ENCODE peak calls at places on chromosomes 12 and 14, in four cellular contexts. One of them, this sample, is unnamed.

GRCh38 chr14:33767721-33768457 is 183.0 kb downstream of the EGLN3 start:
- DNase-seq in activated B cell treated with CpG ODN at 0.5 μM for 24 hours: no peak
- DNase-seq in amygdala: no peak
- DNase-seq in activated CD8-positive, alpha-beta T cell treated with anti-CD3 and anti-CD28 coated beads, Interleukin-2, amount 10 ng/mL, durations not matched to agents 7 days and 5 days: no peak
- DNase-seq in this sample: no peak

GRCh38 chr12:47509398-47509851 is 196.4 kb downstream of the RPAP3 start:
- DNase-seq in activated B cell treated with CpG ODN at 0.5 μM for 24 hours: no peak
- DNase-seq in amygdala: no peak
- DNase-seq in activated CD8-positive, alpha-beta T cell treated with anti-CD3 and anti-CD28 coated beads, Interleukin-2, amount 10 ng/mL, durations not matched to agents 7 days and 5 days: no peak
- DNase-seq in this sample: no peak

GRCh38 chr12:22318122-22318737 is 16.3 kb downstream of the ST8SIA1 start:
- DNase-seq in activated B cell treated with CpG ODN at 0.5 μM for 24 hours: no peak
- DNase-seq in amygdala: no peak
- DNase-seq in activated CD8-positive, alpha-beta T cell treated with anti-CD3 and anti-CD28 coated beads, Interleukin-2, amount 10 ng/mL, durations not matched to agents 7 days and 5 days: no peak
- DNase-seq in this sample: no peak

GRCh38 chr12:16763901-16764300 is 157.9 kb upstream of the LMO3 start:
- DNase-seq in activated B cell treated with CpG ODN at 0.5 μM for 24 hours: no peak
- DNase-seq in amygdala: no peak
- DNase-seq in activated CD8-positive, alpha-beta T cell treated with anti-CD3 and anti-CD28 coated beads, Interleukin-2, amount 10 ng/mL, durations not matched to agents 7 days and 5 days: no peak
- DNase-seq in this sample: no peak

GRCh38 chr14:105537580-105538474 is 11.4 kb downstream of the TMEM121 start:
- DNase-seq in activated B cell treated with CpG ODN at 0.5 μM for 24 hours: peak; percentile 78
- DNase-seq in amygdala: no peak
- DNase-seq in activated CD8-positive, alpha-beta T cell treated with anti-CD3 and anti-CD28 coated beads, Interleukin-2, amount 10 ng/mL, durations not matched to agents 7 days and 5 days: peak; percentile 74
- DNase-seq in this sample: peak; percentile 66

GRCh38 chr12:124654666-124655316 is 87.4 kb upstream of the NCOR2 start:
- DNase-seq in activated B cell treated with CpG ODN at 0.5 μM for 24 hours: no peak
- DNase-seq in amygdala: peak; percentile 39
- DNase-seq in activated CD8-positive, alpha-beta T cell treated with anti-CD3 and anti-CD28 coated beads, Interleukin-2, amount 10 ng/mL, durations not matched to agents 7 days and 5 days: no peak
- DNase-seq in this sample: no peak

GRCh38 chr12:132658149-132658905 is 28.8 kb downstream of the POLE start:
- DNase-seq in activated B cell treated with CpG ODN at 0.5 μM for 24 hours: no peak
- DNase-seq in amygdala: no peak
- DNase-seq in activated CD8-positive, alpha-beta T cell treated with anti-CD3 and anti-CD28 coated beads, Interleukin-2, amount 10 ng/mL, durations not matched to agents 7 days and 5 days: no peak
- DNase-seq in this sample: no peak

GRCh38 chr14:22336031-22336430 is 253.0 kb downstream of the DAD1 start:
- DNase-seq in activated B cell treated with CpG ODN at 0.5 μM for 24 hours: no peak
- DNase-seq in amygdala: no peak
- DNase-seq in activated CD8-positive, alpha-beta T cell treated with anti-CD3 and anti-CD28 coated beads, Interleukin-2, amount 10 ng/mL, durations not matched to agents 7 days and 5 days: no peak
- DNase-seq in this sample: no peak

GRCh38 chr12:112005419-112006395 is 7.3 kb downstream of the TMEM116 start:
- DNase-seq in activated B cell treated with CpG ODN at 0.5 μM for 24 hours: no peak
- DNase-seq in amygdala: no peak
- DNase-seq in activated CD8-positive, alpha-beta T cell treated with anti-CD3 and anti-CD28 coated beads, Interleukin-2, amount 10 ng/mL, durations not matched to agents 7 days and 5 days: no peak
- DNase-seq in this sample: peak; percentile 85

GRCh38 chr14:54440870-54441868 is at the start of gene CNIH1:
- DNase-seq in activated B cell treated with CpG ODN at 0.5 μM for 24 hours: peak; percentile 98
- DNase-seq in amygdala: peak; percentile 76
- DNase-seq in activated CD8-positive, alpha-beta T cell treated with anti-CD3 and anti-CD28 coated beads, Interleukin-2, amount 10 ng/mL, durations not matched to agents 7 days and 5 days: peak; percentile 93
- DNase-seq in this sample: peak; percentile 99

GRCh38 chr12:86551146-86551571 is 295.0 kb upstream of the MGAT4C start:
- DNase-seq in activated B cell treated with CpG ODN at 0.5 μM for 24 hours: no peak
- DNase-seq in amygdala: no peak
- DNase-seq in activated CD8-positive, alpha-beta T cell treated with anti-CD3 and anti-CD28 coated beads, Interleukin-2, amount 10 ng/mL, durations not matched to agents 7 days and 5 days: no peak
- DNase-seq in this sample: no peak

GRCh38 chr14:65472189-65472588 is 59.7 kb downstream of the FUT8 start:
- DNase-seq in activated B cell treated with CpG ODN at 0.5 μM for 24 hours: no peak
- DNase-seq in amygdala: no peak
- DNase-seq in activated CD8-positive, alpha-beta T cell treated with anti-CD3 and anti-CD28 coated beads, Interleukin-2, amount 10 ng/mL, durations not matched to agents 7 days and 5 days: no peak
- DNase-seq in this sample: no peak

GRCh38 chr12:100554608-100555077 is 18.8 kb upstream of the GAS2L3 start:
- DNase-seq in activated B cell treated with CpG ODN at 0.5 μM for 24 hours: no peak
- DNase-seq in amygdala: no peak
- DNase-seq in activated CD8-positive, alpha-beta T cell treated with anti-CD3 and anti-CD28 coated beads, Interleukin-2, amount 10 ng/mL, durations not matched to agents 7 days and 5 days: no peak
- DNase-seq in this sample: no peak

GRCh38 chr14:28381656-28382055 is 384.9 kb upstream of the FOXG1 start:
- DNase-seq in activated B cell treated with CpG ODN at 0.5 μM for 24 hours: no peak
- DNase-seq in amygdala: no peak
- DNase-seq in activated CD8-positive, alpha-beta T cell treated with anti-CD3 and anti-CD28 coated beads, Interleukin-2, amount 10 ng/mL, durations not matched to agents 7 days and 5 days: no peak
- DNase-seq in this sample: no peak

GRCh38 chr14:63290741-63291286 is 27.9 kb downstream of the GPHB5 start:
- DNase-seq in activated B cell treated with CpG ODN at 0.5 μM for 24 hours: no peak
- DNase-seq in amygdala: no peak
- DNase-seq in activated CD8-positive, alpha-beta T cell treated with anti-CD3 and anti-CD28 coated beads, Interleukin-2, amount 10 ng/mL, durations not matched to agents 7 days and 5 days: no peak
- DNase-seq in this sample: peak; percentile 12

GRCh38 chr12:6376079-6376941 is 947 bp upstream of the SCNN1A start:
- DNase-seq in activated B cell treated with CpG ODN at 0.5 μM for 24 hours: no peak
- DNase-seq in amygdala: no peak
- DNase-seq in activated CD8-positive, alpha-beta T cell treated with anti-CD3 and anti-CD28 coated beads, Interleukin-2, amount 10 ng/mL, durations not matched to agents 7 days and 5 days: no peak
- DNase-seq in this sample: peak; percentile 95

GRCh38 chr14:74302160-74302628 is 540 bp downstream of the ABCD4 start:
- DNase-seq in activated B cell treated with CpG ODN at 0.5 μM for 24 hours: no peak
- DNase-seq in amygdala: no peak
- DNase-seq in activated CD8-positive, alpha-beta T cell treated with anti-CD3 and anti-CD28 coated beads, Interleukin-2, amount 10 ng/mL, durations not matched to agents 7 days and 5 days: peak; percentile 52
- DNase-seq in this sample: no peak

GRCh38 chr14:51517116-51517515 is 134.6 kb upstream of the FRMD6 start:
- DNase-seq in activated B cell treated with CpG ODN at 0.5 μM for 24 hours: no peak
- DNase-seq in amygdala: no peak
- DNase-seq in activated CD8-positive, alpha-beta T cell treated with anti-CD3 and anti-CD28 coated beads, Interleukin-2, amount 10 ng/mL, durations not matched to agents 7 days and 5 days: no peak
- DNase-seq in this sample: no peak

GRCh38 chr14:76954371-76954770 is 74.1 kb downstream of the IRF2BPL start:
- DNase-seq in activated B cell treated with CpG ODN at 0.5 μM for 24 hours: no peak
- DNase-seq in amygdala: no peak
- DNase-seq in activated CD8-positive, alpha-beta T cell treated with anti-CD3 and anti-CD28 coated beads, Interleukin-2, amount 10 ng/mL, durations not matched to agents 7 days and 5 days: no peak
- DNase-seq in this sample: no peak

GRCh38 chr12:82461393-82461792 is 103.1 kb downstream of the METTL25 start:
- DNase-seq in activated B cell treated with CpG ODN at 0.5 μM for 24 hours: no peak
- DNase-seq in amygdala: no peak
- DNase-seq in activated CD8-positive, alpha-beta T cell treated with anti-CD3 and anti-CD28 coated beads, Interleukin-2, amount 10 ng/mL, durations not matched to agents 7 days and 5 days: no peak
- DNase-seq in this sample: no peak

GRCh38 chr14:78836777-78837176 is 666.6 kb downstream of the NRXN3 start:
- DNase-seq in activated B cell treated with CpG ODN at 0.5 μM for 24 hours: no peak
- DNase-seq in amygdala: no peak
- DNase-seq in activated CD8-positive, alpha-beta T cell treated with anti-CD3 and anti-CD28 coated beads, Interleukin-2, amount 10 ng/mL, durations not matched to agents 7 days and 5 days: peak; percentile 33
- DNase-seq in this sample: no peak

GRCh38 chr12:95258146-95258545 is 40.5 kb downstream of the VEZT start:
- DNase-seq in activated B cell treated with CpG ODN at 0.5 μM for 24 hours: no peak
- DNase-seq in amygdala: no peak
- DNase-seq in activated CD8-positive, alpha-beta T cell treated with anti-CD3 and anti-CD28 coated beads, Interleukin-2, amount 10 ng/mL, durations not matched to agents 7 days and 5 days: no peak
- DNase-seq in this sample: no peak

GRCh38 chr12:49662998-49663843 is 39.9 kb downstream of the PRPF40B start:
- DNase-seq in activated B cell treated with CpG ODN at 0.5 μM for 24 hours: peak; percentile 48
- DNase-seq in amygdala: no peak
- DNase-seq in activated CD8-positive, alpha-beta T cell treated with anti-CD3 and anti-CD28 coated beads, Interleukin-2, amount 10 ng/mL, durations not matched to agents 7 days and 5 days: peak; percentile 90
- DNase-seq in this sample: peak; percentile 79

GRCh38 chr12:2422591-2422990 is 369.8 kb downstream of the CACNA1C start:
- DNase-seq in activated B cell treated with CpG ODN at 0.5 μM for 24 hours: no peak
- DNase-seq in amygdala: no peak
- DNase-seq in activated CD8-positive, alpha-beta T cell treated with anti-CD3 and anti-CD28 coated beads, Interleukin-2, amount 10 ng/mL, durations not matched to agents 7 days and 5 days: no peak
- DNase-seq in this sample: no peak

GRCh38 chr14:26138764-26139445 is 458.9 kb downstream of the NOVA1 start:
- DNase-seq in activated B cell treated with CpG ODN at 0.5 μM for 24 hours: no peak
- DNase-seq in amygdala: no peak
- DNase-seq in activated CD8-positive, alpha-beta T cell treated with anti-CD3 and anti-CD28 coated beads, Interleukin-2, amount 10 ng/mL, durations not matched to agents 7 days and 5 days: no peak
- DNase-seq in this sample: no peak

GRCh38 chr12:115920395-115921183 is 356.9 kb downstream of the MED13L start:
- DNase-seq in activated B cell treated with CpG ODN at 0.5 μM for 24 hours: no peak
- DNase-seq in amygdala: no peak
- DNase-seq in activated CD8-positive, alpha-beta T cell treated with anti-CD3 and anti-CD28 coated beads, Interleukin-2, amount 10 ng/mL, durations not matched to agents 7 days and 5 days: no peak
- DNase-seq in this sample: no peak

GRCh38 chr14:74392616-74393570 is 33.1 kb downstream of the SYNDIG1L start:
- DNase-seq in activated B cell treated with CpG ODN at 0.5 μM for 24 hours: no peak
- DNase-seq in amygdala: no peak
- DNase-seq in activated CD8-positive, alpha-beta T cell treated with anti-CD3 and anti-CD28 coated beads, Interleukin-2, amount 10 ng/mL, durations not matched to agents 7 days and 5 days: no peak
- DNase-seq in this sample: no peak

GRCh38 chr12:116524964-116525379 is 34.2 kb upstream of the MAP1LC3B2 start:
- DNase-seq in activated B cell treated with CpG ODN at 0.5 μM for 24 hours: no peak
- DNase-seq in amygdala: no peak
- DNase-seq in activated CD8-positive, alpha-beta T cell treated with anti-CD3 and anti-CD28 coated beads, Interleukin-2, amount 10 ng/mL, durations not matched to agents 7 days and 5 days: no peak
- DNase-seq in this sample: no peak

This sample was measured in upper lobe of left lung.